ENCODE peak calls at places on chromosomes 4 and X, in seven cellular contexts. One of them, this sample, is unnamed.
A peak's percentile ranks its signal among the peaks of the same experiment; 100 is the strongest.

GRCh38 chr4:93084599-93085305 is 743.8 kb upstream of the ATOH1 start:
- DNase-seq in hippocampal formation: no peak
- DNase-seq in stimulated activated CD4-positive, alpha-beta T cell treated with anti-CD3 and anti-CD28 coated beads, Interleukin-15, amount 100 ng/mL, for 1 hour: no peak
- DNase-seq in fibroblast of pulmonary artery: no peak
- DNase-seq in T-helper 9 cell: no peak
- DNase-seq in amygdala: no peak
- DNase-seq in fibroblast of mammary gland: no peak
- DNase-seq in this sample: no peak

GRCh38 chr4:137705171-137705783 is 173.0 kb upstream of the PCDH18 start:
- DNase-seq in amygdala: no peak
- DNase-seq in hippocampal formation: no peak
- DNase-seq in T-helper 9 cell: no peak
- DNase-seq in fibroblast of mammary gland: peak; percentile 95
- DNase-seq in stimulated activated CD4-positive, alpha-beta T cell treated with anti-CD3 and anti-CD28 coated beads, Interleukin-15, amount 100 ng/mL, for 1 hour: no peak
- DNase-seq in fibroblast of pulmonary artery: peak; percentile 97
- DNase-seq in this sample: peak; percentile 21

GRCh38 chr4:3519468-3520264 is 12.6 kb downstream of the LRPAP1 start:
- DNase-seq in fibroblast of pulmonary artery: no peak
- DNase-seq in amygdala: no peak
- DNase-seq in hippocampal formation: no peak
- DNase-seq in fibroblast of mammary gland: no peak
- DNase-seq in stimulated activated CD4-positive, alpha-beta T cell treated with anti-CD3 and anti-CD28 coated beads, Interleukin-15, amount 100 ng/mL, for 1 hour: no peak
- DNase-seq in T-helper 9 cell: no peak
- DNase-seq in this sample: no peak

GRCh38 chr4:11446156-11446811 is 17.6 kb upstream of the HS3ST1 start:
- DNase-seq in hippocampal formation: no peak
- DNase-seq in stimulated activated CD4-positive, alpha-beta T cell treated with anti-CD3 and anti-CD28 coated beads, Interleukin-15, amount 100 ng/mL, for 1 hour: no peak
- DNase-seq in fibroblast of pulmonary artery: peak; percentile 58
- DNase-seq in fibroblast of mammary gland: no peak
- DNase-seq in amygdala: no peak
- DNase-seq in T-helper 9 cell: no peak
- DNase-seq in this sample: no peak

GRCh38 chrX:144335402-144335801 is 451.5 kb downstream of the UBE2NL start:
- DNase-seq in amygdala: no peak
- DNase-seq in fibroblast of pulmonary artery: no peak
- DNase-seq in T-helper 9 cell: no peak
- DNase-seq in stimulated activated CD4-positive, alpha-beta T cell treated with anti-CD3 and anti-CD28 coated beads, Interleukin-15, amount 100 ng/mL, for 1 hour: no peak
- DNase-seq in fibroblast of mammary gland: no peak
- DNase-seq in hippocampal formation: no peak
- DNase-seq in this sample: no peak

GRCh38 chr4:121360496-121360895 is 20.3 kb downstream of the QRFPR start:
- DNase-seq in amygdala: no peak
- DNase-seq in T-helper 9 cell: no peak
- DNase-seq in fibroblast of mammary gland: peak; percentile 57
- DNase-seq in hippocampal formation: no peak
- DNase-seq in stimulated activated CD4-positive, alpha-beta T cell treated with anti-CD3 and anti-CD28 coated beads, Interleukin-15, amount 100 ng/mL, for 1 hour: no peak
- DNase-seq in fibroblast of pulmonary artery: peak; percentile 20
- DNase-seq in this sample: no peak

GRCh38 chr4:8553958-8554357 is 26.2 kb upstream of the GPR78 start:
- DNase-seq in fibroblast of mammary gland: no peak
- DNase-seq in amygdala: no peak
- DNase-seq in stimulated activated CD4-positive, alpha-beta T cell treated with anti-CD3 and anti-CD28 coated beads, Interleukin-15, amount 100 ng/mL, for 1 hour: no peak
- DNase-seq in fibroblast of pulmonary artery: no peak
- DNase-seq in hippocampal formation: no peak
- DNase-seq in T-helper 9 cell: no peak
- DNase-seq in this sample: no peak

GRCh38 chr4:56575820-56576429 is 70.3 kb downstream of the ARL9 start:
- DNase-seq in fibroblast of mammary gland: peak; percentile 64
- DNase-seq in amygdala: no peak
- DNase-seq in stimulated activated CD4-positive, alpha-beta T cell treated with anti-CD3 and anti-CD28 coated beads, Interleukin-15, amount 100 ng/mL, for 1 hour: no peak
- DNase-seq in fibroblast of pulmonary artery: peak; percentile 70
- DNase-seq in hippocampal formation: no peak
- DNase-seq in T-helper 9 cell: no peak
- DNase-seq in this sample: no peak

GRCh38 chr4:95546866-95547707 is 1.7 kb downstream of the UNC5C start:
- DNase-seq in fibroblast of mammary gland: no peak
- DNase-seq in fibroblast of pulmonary artery: no peak
- DNase-seq in stimulated activated CD4-positive, alpha-beta T cell treated with anti-CD3 and anti-CD28 coated beads, Interleukin-15, amount 100 ng/mL, for 1 hour: no peak
- DNase-seq in amygdala: no peak
- DNase-seq in T-helper 9 cell: no peak
- DNase-seq in hippocampal formation: no peak
- DNase-seq in this sample: no peak

GRCh38 chr4:85475631-85476233 is 782 bp downstream of the ARHGAP24 start:
- DNase-seq in fibroblast of mammary gland: peak; percentile 34
- DNase-seq in stimulated activated CD4-positive, alpha-beta T cell treated with anti-CD3 and anti-CD28 coated beads, Interleukin-15, amount 100 ng/mL, for 1 hour: no peak
- DNase-seq in hippocampal formation: no peak
- DNase-seq in T-helper 9 cell: no peak
- DNase-seq in amygdala: no peak
- DNase-seq in fibroblast of pulmonary artery: peak; percentile 62
- DNase-seq in this sample: no peak

GRCh38 chr4:52037730-52038108 is 380 bp downstream of the SGCB start:
- DNase-seq in stimulated activated CD4-positive, alpha-beta T cell treated with anti-CD3 and anti-CD28 coated beads, Interleukin-15, amount 100 ng/mL, for 1 hour: no peak
- DNase-seq in T-helper 9 cell: no peak
- DNase-seq in fibroblast of pulmonary artery: peak; percentile 35
- DNase-seq in fibroblast of mammary gland: peak; percentile 46
- DNase-seq in hippocampal formation: peak; percentile 77
- DNase-seq in amygdala: peak; percentile 53
- DNase-seq in this sample: no peak

GRCh38 chr4:24243641-24244040 is 340.7 kb downstream of the DHX15 start:
- DNase-seq in T-helper 9 cell: no peak
- DNase-seq in stimulated activated CD4-positive, alpha-beta T cell treated with anti-CD3 and anti-CD28 coated beads, Interleukin-15, amount 100 ng/mL, for 1 hour: no peak
- DNase-seq in amygdala: no peak
- DNase-seq in fibroblast of pulmonary artery: no peak
- DNase-seq in fibroblast of mammary gland: no peak
- DNase-seq in hippocampal formation: no peak
- DNase-seq in this sample: no peak

GRCh38 chr4:68366600-68366999 is 16.7 kb upstream of the YTHDC1 start:
- DNase-seq in fibroblast of pulmonary artery: no peak
- DNase-seq in amygdala: no peak
- DNase-seq in T-helper 9 cell: no peak
- DNase-seq in hippocampal formation: no peak
- DNase-seq in stimulated activated CD4-positive, alpha-beta T cell treated with anti-CD3 and anti-CD28 coated beads, Interleukin-15, amount 100 ng/mL, for 1 hour: no peak
- DNase-seq in fibroblast of mammary gland: no peak
- DNase-seq in this sample: no peak

GRCh38 chr4:173519130-173520101 is 10.6 kb downstream of the HAND2 start:
- DNase-seq in fibroblast of mammary gland: no peak
- DNase-seq in T-helper 9 cell: no peak
- DNase-seq in hippocampal formation: no peak
- DNase-seq in fibroblast of pulmonary artery: peak; percentile 56
- DNase-seq in stimulated activated CD4-positive, alpha-beta T cell treated with anti-CD3 and anti-CD28 coated beads, Interleukin-15, amount 100 ng/mL, for 1 hour: no peak
- DNase-seq in amygdala: no peak
- DNase-seq in this sample: peak; percentile 75

GRCh38 chr4:121062466-121062975 is 9.8 kb downstream of the NDNF start:
- DNase-seq in fibroblast of pulmonary artery: no peak
- DNase-seq in fibroblast of mammary gland: no peak
- DNase-seq in T-helper 9 cell: no peak
- DNase-seq in amygdala: no peak
- DNase-seq in hippocampal formation: no peak
- DNase-seq in stimulated activated CD4-positive, alpha-beta T cell treated with anti-CD3 and anti-CD28 coated beads, Interleukin-15, amount 100 ng/mL, for 1 hour: no peak
- DNase-seq in this sample: no peak

GRCh38 chr4:41176357-41176756 is 38.0 kb downstream of the APBB2 start:
- DNase-seq in stimulated activated CD4-positive, alpha-beta T cell treated with anti-CD3 and anti-CD28 coated beads, Interleukin-15, amount 100 ng/mL, for 1 hour: no peak
- DNase-seq in T-helper 9 cell: no peak
- DNase-seq in hippocampal formation: no peak
- DNase-seq in fibroblast of pulmonary artery: peak; percentile 69
- DNase-seq in fibroblast of mammary gland: peak; percentile 74
- DNase-seq in amygdala: no peak
- DNase-seq in this sample: no peak

This sample was measured in lower leg skin.